ENCODE peak calls at places on chromosomes 11 and 22, in four cellular contexts. V, U, T and P are unnamed samples.

GRCh38 chr11:64321533-64321932 is 3.6 kb downstream of the PRDX5 start:
- DNase-seq in V (peak), U (peak), T (no peak), P (no peak)

GRCh38 chr11:57349491-57350274 is 11.5 kb downstream of the P2RX3 start:
- DNase-seq in V (peak), U (peak), T (peak), P (no peak)

GRCh38 chr11:69840371-69841169 is 21.4 kb upstream of the FGF3 start:
- DNase-seq in V (no peak), U (peak), T (peak), P (no peak)

GRCh38 chr22:28017558-28017820 is 98.4 kb upstream of the PITPNB start:
- DNase-seq in V (no peak), U (no peak), T (no peak), P (peak)

GRCh38 chr11:113574171-113574570 is 99.0 kb upstream of the DRD2 start:
- DNase-seq in V (no peak), U (no peak), T (peak), P (no peak)

GRCh38 chr22:41919357-41920224 is 4.7 kb upstream of the SHISA8 start:
- DNase-seq in V (peak), U (peak), T (peak), P (no peak)

GRCh38 chr11:11862995-11863394 is 21.2 kb downstream of the USP47 start:
- DNase-seq in V (no peak), U (no peak), T (no peak), P (no peak)

GRCh38 chr11:67006029-67006884 is 16.7 kb upstream of the SYT12 start:
- DNase-seq in V (no peak), U (no peak), T (peak), P (no peak)

GRCh38 chr22:44263547-44263946 is 49.2 kb downstream of the SHISAL1 start:
- DNase-seq in V (no peak), U (peak), T (no peak), P (no peak)

GRCh38 chr11:46895821-46896220 is 22.5 kb downstream of the LRP4 start:
- DNase-seq in V (peak), U (peak), T (no peak), P (no peak)

GRCh38 chr11:18225906-18226305 is 10.7 kb downstream of the SAA4 start:
- DNase-seq in V (no peak), U (no peak), T (no peak), P (no peak)

GRCh38 chr11:13386567-13386966 is 76.5 kb downstream of the BTBD10 start:
- DNase-seq in V (no peak), U (no peak), T (no peak), P (no peak)

GRCh38 chr11:36123353-36124220 is 165.6 kb downstream of the COMMD9 start:
- DNase-seq in V (peak), U (no peak), T (no peak), P (no peak)

GRCh38 chr11:35786918-35787557 is 124.5 kb downstream of the TRIM44 start:
- DNase-seq in V (peak), U (no peak), T (no peak), P (no peak)

GRCh38 chr11:101880208-101880607 is 34.6 kb upstream of the CEP126 start:
- DNase-seq in V (peak), U (no peak), T (peak), P (no peak)
- TF ChIP-seq CTCF in V (peak), U (peak), T (peak), P (peak)

GRCh38 chr22:36286096-36286957 is 33.4 kb downstream of the APOL1 start:
- DNase-seq in V (peak), U (peak), T (peak), P (peak)
- TF ChIP-seq CTCF in V (peak), U (peak), T (peak), P (peak)

DNA sequence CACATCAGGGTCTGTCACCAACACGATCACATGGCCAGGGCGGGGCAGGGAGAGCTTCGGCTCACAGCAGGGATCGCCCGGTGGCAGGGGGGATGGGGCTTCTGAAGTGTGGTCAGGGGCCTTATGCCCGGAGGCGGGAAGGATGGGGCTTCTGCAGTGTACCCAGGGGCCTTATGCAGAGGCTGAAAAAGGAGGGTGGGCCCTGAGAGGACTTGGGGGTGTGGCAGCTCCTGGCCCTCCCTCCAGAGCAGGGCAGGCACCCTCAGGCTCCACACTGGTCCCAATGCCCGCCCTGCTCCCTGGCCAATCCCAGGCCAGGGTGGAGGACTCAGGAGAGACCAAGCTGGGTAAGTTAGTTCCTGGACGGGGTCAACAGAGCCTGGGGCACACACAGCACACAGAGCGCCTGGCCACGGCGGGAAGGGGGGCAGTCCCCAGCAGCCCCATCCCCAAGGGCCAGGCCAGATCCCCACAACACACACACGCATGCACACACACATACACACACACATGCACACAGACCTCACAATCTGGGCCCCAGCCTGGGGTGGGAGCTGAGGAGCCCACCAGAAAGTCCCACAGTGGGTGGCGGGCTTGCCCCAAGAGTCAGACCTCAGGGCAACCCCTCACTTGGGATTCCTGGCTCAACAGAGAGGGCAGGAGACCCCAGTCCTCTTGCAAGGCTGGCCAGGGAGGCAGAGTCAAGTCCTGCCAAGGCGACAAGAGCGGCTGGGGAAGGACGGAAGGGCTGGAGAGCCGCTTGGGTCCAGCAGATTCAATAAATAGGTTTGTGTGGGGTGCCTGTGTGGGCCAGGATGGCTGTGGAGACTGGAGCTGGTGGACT is 1.1 kb upstream of the CEND1 start:
- DNase-seq in V (peak), U (no peak), T (peak), P (no peak)
- TF ChIP-seq CTCF in V (no peak), U (no peak), T (no peak), P (no peak)

DNA sequence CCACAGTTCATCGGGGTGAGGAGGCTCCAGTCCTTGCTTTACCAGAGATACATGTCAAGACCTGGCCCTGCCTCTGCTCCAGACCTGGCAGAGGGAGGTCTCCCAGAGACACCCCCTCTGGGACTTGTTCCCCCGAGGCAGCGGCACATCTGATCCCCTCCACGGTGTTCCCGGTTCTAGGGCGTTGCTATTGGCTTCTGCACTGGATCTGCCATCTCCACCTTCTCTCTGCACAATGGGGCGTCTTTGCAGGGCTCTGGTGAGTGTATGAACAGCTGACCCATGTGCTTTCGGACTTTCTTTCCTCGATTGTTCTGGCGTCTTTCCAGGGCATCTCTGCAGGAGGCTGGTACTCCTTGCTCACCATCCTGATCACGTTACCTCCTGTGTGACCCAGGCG is 930.4 kb downstream of the TBC1D22A start:
- DNase-seq in V (no peak), U (no peak), T (no peak), P (no peak)
- TF ChIP-seq CTCF in V (no peak), U (no peak), T (no peak), P (no peak)

DNA sequence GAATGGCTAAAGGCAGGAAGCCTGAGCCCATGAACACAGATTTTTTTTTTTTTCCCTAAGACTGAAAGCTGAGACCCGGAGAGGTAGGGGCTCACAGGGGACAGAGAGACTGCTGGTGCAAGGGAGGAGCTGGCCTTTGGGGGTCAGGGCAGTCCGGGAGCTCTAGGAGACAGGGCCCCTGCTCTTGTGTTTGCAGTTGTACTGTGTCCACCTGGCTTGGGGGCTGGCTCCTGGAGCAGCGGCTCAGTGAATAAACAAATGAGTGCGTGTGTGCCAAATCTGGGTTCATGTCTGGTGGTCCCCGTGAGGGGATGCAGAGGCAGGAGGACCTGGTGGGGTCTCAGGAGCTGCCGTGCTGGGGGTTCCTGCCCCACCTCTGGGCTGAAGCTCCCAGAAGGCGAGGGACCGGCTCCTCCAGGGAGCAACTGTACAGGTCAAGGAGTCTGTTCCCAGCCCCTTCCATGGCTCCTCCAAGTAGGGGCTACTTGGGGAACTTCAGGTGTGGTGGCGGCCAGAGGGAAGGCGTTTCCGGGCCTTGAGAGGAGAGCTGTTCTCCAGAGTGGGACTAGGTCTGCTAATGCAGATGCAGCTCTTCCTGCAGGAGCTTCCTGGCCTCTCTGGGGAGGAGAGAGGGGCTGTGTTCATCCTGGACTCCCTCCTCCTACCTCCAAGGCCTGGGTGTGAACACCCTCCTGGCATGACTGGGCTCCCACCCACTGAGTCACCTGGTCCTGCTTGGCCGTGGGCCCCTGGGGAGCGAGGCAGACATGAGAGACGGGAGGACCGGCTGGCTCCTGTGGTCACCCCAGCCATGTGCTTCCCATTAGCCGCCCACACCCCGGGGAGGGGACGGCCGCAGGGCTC is 57.6 kb downstream of the FBXO7 start:
- DNase-seq in V (peak), U (peak), T (peak), P (no peak)
- TF ChIP-seq CTCF in V (no peak), U (no peak), T (peak), P (no peak)

GRCh38 chr11:31798057-31799035 is 12.8 kb downstream of the PAX6 start:
- DNase-seq in V (no peak), U (no peak), T (peak), P (no peak)
- TF ChIP-seq CTCF in V (peak), U (no peak), T (peak), P (no peak)

GRCh38 chr11:123740787-123741158 is 687 bp downstream of the ZNF202 start:
- DNase-seq in V (no peak), U (no peak), T (no peak), P (no peak)
- TF ChIP-seq CTCF in V (no peak), U (no peak), T (no peak), P (no peak)

GRCh38 chr11:108648528-108648885 is 16.4 kb upstream of the DDX10 start:
- DNase-seq in V (no peak), U (no peak), T (no peak), P (no peak)
- TF ChIP-seq CTCF in V (no peak), U (no peak), T (no peak), P (peak)

DNA sequence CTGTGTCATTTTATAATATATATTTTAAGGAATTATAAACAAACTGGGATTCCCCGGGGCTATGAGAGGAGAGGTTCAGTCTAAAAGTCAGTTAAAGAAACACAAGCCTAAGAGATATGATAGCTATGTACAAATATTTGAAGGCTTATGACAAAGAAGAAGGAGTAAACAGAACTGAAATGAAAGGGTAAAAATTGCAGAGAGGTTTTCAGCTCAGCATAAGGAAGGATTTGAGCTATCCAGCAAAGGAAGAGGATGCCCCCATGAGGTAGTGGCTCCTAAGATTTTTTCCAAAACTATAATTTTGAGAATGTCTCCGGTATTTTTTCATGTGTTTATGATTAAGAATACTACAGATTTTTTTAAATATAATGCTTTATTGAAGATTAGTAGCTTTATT is 57.9 kb upstream of the ANGPTL5 start:
- DNase-seq in V (no peak), U (no peak), T (no peak), P (no peak)
- TF ChIP-seq CTCF in V (peak), U (no peak), T (peak), P (no peak)

DNA sequence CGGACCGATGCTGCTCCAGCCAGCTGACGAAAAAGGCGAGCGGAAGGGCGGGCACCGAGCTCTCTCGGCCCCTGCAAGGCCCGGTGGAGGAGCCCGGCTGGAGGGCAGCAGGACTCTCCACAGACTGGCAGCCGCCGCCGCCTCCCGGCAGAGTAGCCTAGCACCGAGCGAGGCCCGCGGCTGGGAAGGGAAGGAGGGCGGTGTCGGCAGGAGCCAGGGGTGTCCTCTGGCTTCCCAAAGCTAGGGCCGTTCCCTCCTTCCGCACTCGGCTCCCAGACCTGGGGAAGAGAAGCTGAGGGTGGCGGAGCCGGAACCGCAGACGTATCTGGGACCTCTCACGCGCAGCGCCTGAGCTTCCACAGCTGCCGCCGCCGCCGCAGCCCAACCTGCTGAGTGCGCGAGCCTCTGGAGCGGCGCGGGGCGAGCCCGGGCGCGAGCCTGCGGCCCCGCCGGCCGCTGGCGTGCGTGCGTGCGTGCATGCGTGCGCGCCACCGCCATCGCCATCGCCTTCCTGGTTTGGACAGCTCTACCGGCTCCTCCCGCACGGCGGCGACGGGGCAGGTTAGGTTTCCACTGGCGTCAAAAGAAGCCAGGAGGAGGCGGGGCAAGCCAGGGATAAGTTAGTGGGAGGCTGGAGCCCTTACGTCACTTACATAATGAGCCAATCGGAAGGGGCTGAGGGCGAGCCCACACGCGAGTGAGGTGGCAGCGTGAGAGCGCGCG is at the start of gene RAB6A:
- DNase-seq in V (peak), U (peak), T (peak), P (peak)
- TF ChIP-seq CTCF in V (peak), U (peak), T (peak), P (no peak)